ENCODE peak calls at places on chromosomes 5 and 9, in six cellular contexts. H is NCI-H524 treated with DMSO at 0.1 percent for 48 hours, K is MCF 10A, I is fibroblast of mammary gland, B is NCI-H1105, F is A549. W is an unnamed sample.

GRCh38 chr5:42461507-42461906 is 38.3 kb downstream of the GHR start:
- DNase-seq in K (no peak), H (no peak), B (no peak), F (no peak), I (no peak), W (no peak)

GRCh38 chr5:116410345-116410890 is 164.2 kb downstream of the SEMA6A start:
- DNase-seq in H (no peak), I (no peak), K (no peak), B (peak), F (no peak), W (no peak)

GRCh38 chr9:108911820-108912219 is 22.1 kb downstream of the ELP1 start:
- DNase-seq in I (no peak), B (no peak), K (no peak), F (no peak), H (no peak), W (no peak)

GRCh38 chr9:132802121-132802795 is 75.8 kb downstream of the AK8 start:
- DNase-seq in H (no peak), I (no peak), K (no peak), F (no peak), B (no peak), W (no peak)

GRCh38 chr5:85841653-85842052 is 776.1 kb upstream of the COX7C start:
- DNase-seq in H (no peak), F (no peak), K (no peak), I (no peak), B (no peak), W (no peak)

GRCh38 chr5:154523704-154524103 is 45.7 kb upstream of the HAND1 start:
- DNase-seq in F (no peak), B (no peak), K (no peak), I (no peak), H (no peak), W (no peak)

GRCh38 chr9:6667633-6668280 is 22.2 kb upstream of the GLDC start:
- DNase-seq in I (peak), K (peak), F (peak), H (no peak), B (peak), W (no peak)

GRCh38 chr5:8233479-8233878 is 364.5 kb downstream of the MTRR start:
- DNase-seq in K (no peak), I (no peak), F (no peak), B (no peak), H (no peak), W (no peak)

GRCh38 chr5:112628219-112628618 is 109.5 kb upstream of the APC start:
- DNase-seq in B (peak), I (no peak), H (no peak), K (no peak), F (no peak), W (peak)

GRCh38 chr9:90810686-90811085 is 9.1 kb downstream of the SYK start:
- DNase-seq in F (no peak), B (no peak), K (no peak), I (no peak), H (no peak), W (peak)

GRCh38 chr5:1270933-1271914 is 23.6 kb downstream of the TERT start:
- DNase-seq in H (no peak), I (no peak), F (no peak), K (no peak), B (no peak), W (no peak)

GRCh38 chr5:137753227-137753985 is 757 bp downstream of the HNRNPA0 start:
- DNase-seq in F (no peak), B (no peak), H (no peak), K (no peak), I (no peak), W (peak)

GRCh38 chr5:57754616-57755015 is 272.0 kb upstream of the ACTBL2 start:
- DNase-seq in H (no peak), F (no peak), I (peak), K (peak), B (no peak), W (no peak)

GRCh38 chr9:93097496-93098205 is 1.6 kb downstream of the CARD19 start:
- DNase-seq in H (no peak), K (no peak), F (no peak), I (no peak), B (no peak), W (no peak)

GRCh38 chr5:138580777-138581176 is 5.6 kb upstream of the HSPA9 start:
- DNase-seq in H (no peak), K (no peak), I (no peak), B (no peak), F (no peak), W (no peak)

GRCh38 chr9:122228191-122228905 is 409 bp downstream of the LHX6 start:
- DNase-seq in H (no peak), K (no peak), F (no peak), B (no peak), I (no peak), W (no peak)

GRCh38 chr9:135827301-135827700 is 80.0 kb downstream of the CAMSAP1 start:
- DNase-seq in B (no peak), H (no peak), F (no peak), I (no peak), K (no peak), W (no peak)

GRCh38 chr5:59036274-59036961 is 453.5 kb downstream of the RAB3C start:
- DNase-seq in F (peak), I (peak), H (no peak), K (peak), B (no peak), W (no peak)

GRCh38 chr5:59124983-59125960 is 542.4 kb downstream of the RAB3C start:
- DNase-seq in B (no peak), F (peak), K (no peak), I (no peak), H (no peak), W (peak)

GRCh38 chr9:114385412-114386181 is 2.2 kb downstream of the AKNA start:
- DNase-seq in F (peak), B (no peak), H (no peak), I (peak), K (peak), W (peak)

W was measured in thyroid gland.